ENCODE peak calls at places on chromosome 17, in eight cellular contexts. One of them, this sample, is unnamed.

GRCh38 chr17:2158011-2158410 is 103.1 kb downstream of the HIC1 start:
- DNase-seq in BE2C: no peak
- DNase-seq in OCI-LY7: no peak
- DNase-seq in thoracic aorta: no peak
- DNase-seq in left ventricle myocardium inferior: no peak
- DNase-seq in body of pancreas: no peak
- DNase-seq in AG09309: peak; percentile 84
- DNase-seq in epithelial cell of esophagus: peak; percentile 92
- DNase-seq in this sample: no peak

GRCh38 chr17:7315570-7316243 is 547 bp upstream of the GPS2 start:
- DNase-seq in BE2C: no peak
- DNase-seq in OCI-LY7: no peak
- DNase-seq in thoracic aorta: no peak
- DNase-seq in left ventricle myocardium inferior: no peak
- DNase-seq in body of pancreas: peak; percentile 52
- DNase-seq in AG09309: no peak
- DNase-seq in epithelial cell of esophagus: no peak
- DNase-seq in this sample: no peak

GRCh38 chr17:3557768-3558583 is at the start of gene TRPV3:
- DNase-seq in BE2C: peak; percentile 35
- DNase-seq in OCI-LY7: no peak
- DNase-seq in thoracic aorta: no peak
- DNase-seq in left ventricle myocardium inferior: no peak
- DNase-seq in body of pancreas: peak; percentile 47
- DNase-seq in AG09309: no peak
- DNase-seq in epithelial cell of esophagus: peak; percentile 97
- DNase-seq in this sample: no peak

GRCh38 chr17:10618202-10618635 is 38.9 kb downstream of the MYH3 start:
- DNase-seq in BE2C: peak; percentile 46
- DNase-seq in OCI-LY7: peak; percentile 80
- DNase-seq in thoracic aorta: no peak
- DNase-seq in left ventricle myocardium inferior: peak; percentile 39
- DNase-seq in body of pancreas: peak; percentile 60
- DNase-seq in AG09309: peak; percentile 35
- DNase-seq in epithelial cell of esophagus: peak; percentile 74
- DNase-seq in this sample: peak; percentile 39

GRCh38 chr17:948284-948852 is 31.2 kb downstream of the NXN start:
- DNase-seq in BE2C: no peak
- DNase-seq in OCI-LY7: no peak
- DNase-seq in thoracic aorta: no peak
- DNase-seq in left ventricle myocardium inferior: no peak
- DNase-seq in body of pancreas: no peak
- DNase-seq in AG09309: no peak
- DNase-seq in epithelial cell of esophagus: no peak
- DNase-seq in this sample: no peak

GRCh38 chr17:682150-682549 is 32.5 kb downstream of the VPS53 start:
- DNase-seq in BE2C: no peak
- DNase-seq in OCI-LY7: no peak
- DNase-seq in thoracic aorta: no peak
- DNase-seq in left ventricle myocardium inferior: no peak
- DNase-seq in body of pancreas: no peak
- DNase-seq in AG09309: no peak
- DNase-seq in epithelial cell of esophagus: no peak
- DNase-seq in this sample: no peak

GRCh38 chr17:14301761-14302401 is 1.0 kb downstream of the HS3ST3B1 start:
- DNase-seq in BE2C: no peak
- DNase-seq in OCI-LY7: peak; percentile 26
- DNase-seq in thoracic aorta: no peak
- DNase-seq in left ventricle myocardium inferior: peak; percentile 33
- DNase-seq in body of pancreas: peak; percentile 31
- DNase-seq in AG09309: no peak
- DNase-seq in epithelial cell of esophagus: peak; percentile 37
- DNase-seq in this sample: no peak

GRCh38 chr17:27049104-27049784 is 244.7 kb upstream of the WSB1 start:
- DNase-seq in BE2C: no peak
- DNase-seq in OCI-LY7: no peak
- DNase-seq in thoracic aorta: no peak
- DNase-seq in left ventricle myocardium inferior: no peak
- DNase-seq in body of pancreas: no peak
- DNase-seq in AG09309: no peak
- DNase-seq in epithelial cell of esophagus: peak; percentile 23
- DNase-seq in this sample: no peak

GRCh38 chr17:55722742-55723487 is at the start of gene TMEM100:
- DNase-seq in BE2C: peak; percentile 51
- DNase-seq in OCI-LY7: no peak
- DNase-seq in thoracic aorta: no peak
- DNase-seq in left ventricle myocardium inferior: no peak
- DNase-seq in body of pancreas: no peak
- DNase-seq in AG09309: peak; percentile 63
- DNase-seq in epithelial cell of esophagus: no peak
- DNase-seq in this sample: no peak

GRCh38 chr17:47715669-47716325 is 17.2 kb upstream of the TBX21 start:
- DNase-seq in BE2C: no peak
- DNase-seq in OCI-LY7: no peak
- DNase-seq in thoracic aorta: no peak
- DNase-seq in left ventricle myocardium inferior: no peak
- DNase-seq in body of pancreas: no peak
- DNase-seq in AG09309: no peak
- DNase-seq in epithelial cell of esophagus: no peak
- DNase-seq in this sample: no peak

GRCh38 chr17:80267391-80267790 is 6.7 kb downstream of the RNF213 start:
- DNase-seq in BE2C: no peak
- DNase-seq in OCI-LY7: no peak
- DNase-seq in thoracic aorta: no peak
- DNase-seq in left ventricle myocardium inferior: no peak
- DNase-seq in body of pancreas: no peak
- DNase-seq in AG09309: no peak
- DNase-seq in epithelial cell of esophagus: no peak
- DNase-seq in this sample: no peak

GRCh38 chr17:80264793-80265075 is 4.1 kb downstream of the RNF213 start:
- DNase-seq in BE2C: no peak
- DNase-seq in OCI-LY7: no peak
- DNase-seq in thoracic aorta: no peak
- DNase-seq in left ventricle myocardium inferior: no peak
- DNase-seq in body of pancreas: no peak
- DNase-seq in AG09309: no peak
- DNase-seq in epithelial cell of esophagus: no peak
- DNase-seq in this sample: no peak

GRCh38 chr17:80263253-80264047 is 2.8 kb downstream of the RNF213 start:
- DNase-seq in BE2C: peak; percentile 91
- DNase-seq in OCI-LY7: peak; percentile 97
- DNase-seq in thoracic aorta: peak; percentile 65
- DNase-seq in left ventricle myocardium inferior: peak; percentile 75
- DNase-seq in body of pancreas: peak; percentile 79
- DNase-seq in AG09309: peak; percentile 42
- DNase-seq in epithelial cell of esophagus: peak; percentile 55
- DNase-seq in this sample: no peak

GRCh38 chr17:80264048-80264792 is 3.6 kb downstream of the RNF213 start:
- DNase-seq in BE2C: no peak
- DNase-seq in OCI-LY7: peak; percentile 36
- DNase-seq in thoracic aorta: no peak
- DNase-seq in left ventricle myocardium inferior: no peak
- DNase-seq in body of pancreas: no peak
- DNase-seq in AG09309: no peak
- DNase-seq in epithelial cell of esophagus: no peak
- DNase-seq in this sample: no peak

DNA sequence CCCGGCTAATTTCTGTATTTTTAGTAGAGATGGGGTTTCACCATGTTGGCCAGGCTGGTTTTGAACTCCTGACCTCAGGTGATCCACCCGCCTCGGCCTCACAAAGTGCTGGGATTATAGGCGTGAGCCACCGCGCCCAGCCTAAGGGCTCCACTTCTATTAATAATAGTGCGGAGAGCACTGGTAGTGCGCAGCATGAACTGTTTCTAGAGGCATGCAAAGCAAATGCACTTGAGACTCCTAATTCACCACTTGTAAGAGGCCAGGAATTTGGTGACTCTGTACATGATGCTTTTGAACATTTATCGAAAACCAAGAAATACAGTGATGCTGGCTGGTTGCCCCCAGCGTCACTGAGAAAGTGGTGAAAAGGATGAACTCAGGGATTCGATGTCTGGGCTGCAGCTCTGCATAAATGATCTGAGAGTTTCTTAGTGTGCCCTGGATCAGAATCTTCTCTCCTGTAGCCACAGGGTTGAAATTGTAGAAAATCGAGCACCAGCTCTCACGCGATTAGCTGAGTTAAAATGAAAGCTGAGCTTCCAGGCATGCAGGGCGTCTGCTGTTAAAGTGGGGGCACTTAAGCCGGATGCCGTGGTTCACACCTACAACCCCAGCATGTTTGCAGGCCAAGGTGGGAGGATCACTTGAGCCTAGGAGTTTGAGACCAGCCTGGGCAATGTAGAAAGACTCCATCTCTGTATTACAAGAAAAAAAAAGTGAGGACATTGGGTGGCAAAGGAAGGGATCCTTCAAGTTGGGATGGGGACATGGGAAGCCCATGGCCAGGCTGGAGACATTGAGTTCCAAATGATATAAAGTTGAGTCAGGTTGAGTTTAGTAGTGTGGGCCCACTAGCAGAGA is 4.8 kb downstream of the RNF213 start:
- DNase-seq in BE2C: no peak
- DNase-seq in OCI-LY7: no peak
- DNase-seq in thoracic aorta: no peak
- DNase-seq in left ventricle myocardium inferior: no peak
- DNase-seq in body of pancreas: no peak
- DNase-seq in AG09309: no peak
- DNase-seq in epithelial cell of esophagus: no peak
- DNase-seq in this sample: no peak
- H3K4me3 ChIP-seq in BE2C: no peak overlapping the region
- H3K4me3 ChIP-seq in OCI-LY7: no peak overlapping the region
- H3K4me3 ChIP-seq in thoracic aorta: no peak overlapping the region
- H3K4me3 ChIP-seq in left ventricle myocardium inferior: no peak overlapping the region
- H3K4me3 ChIP-seq in body of pancreas: no peak overlapping the region
- H3K4me3 ChIP-seq in AG09309: no peak overlapping the region
- H3K4me3 ChIP-seq in epithelial cell of esophagus: no peak overlapping the region
- H3K4me3 ChIP-seq in this sample: no peak overlapping the region

GRCh38 chr17:51585514-51586104 is 325.3 kb downstream of the UTP18 start:
- DNase-seq in BE2C: peak; percentile 43
- DNase-seq in OCI-LY7: no peak
- DNase-seq in thoracic aorta: no peak
- DNase-seq in left ventricle myocardium inferior: no peak
- DNase-seq in body of pancreas: peak; percentile 11
- DNase-seq in AG09309: no peak
- DNase-seq in epithelial cell of esophagus: peak; percentile 2
- DNase-seq in this sample: peak; percentile 18
- TF ChIP-seq CTCF in BE2C: peak; percentile 81
- TF ChIP-seq CTCF in OCI-LY7: no peak
- TF ChIP-seq CTCF in thoracic aorta: no peak
- TF ChIP-seq CTCF in left ventricle myocardium inferior: peak; percentile 64
- TF ChIP-seq CTCF in body of pancreas: no peak
- TF ChIP-seq CTCF in AG09309: no peak
- TF ChIP-seq CTCF in epithelial cell of esophagus: peak; percentile 31
- TF ChIP-seq CTCF in this sample: peak; percentile 93

GRCh38 chr17:28717578-28718316 is at the start of gene RAB34:
- DNase-seq in BE2C: no peak
- DNase-seq in OCI-LY7: no peak
- DNase-seq in thoracic aorta: peak; percentile 47
- DNase-seq in left ventricle myocardium inferior: peak; percentile 72
- DNase-seq in body of pancreas: no peak
- DNase-seq in AG09309: peak; percentile 52
- DNase-seq in epithelial cell of esophagus: peak; percentile 76
- DNase-seq in this sample: no peak

GRCh38 chr17:28718317-28718672 is 627 bp upstream of the RAB34 start:
- DNase-seq in BE2C: no peak
- DNase-seq in OCI-LY7: no peak
- DNase-seq in thoracic aorta: no peak
- DNase-seq in left ventricle myocardium inferior: no peak
- DNase-seq in body of pancreas: no peak
- DNase-seq in AG09309: no peak
- DNase-seq in epithelial cell of esophagus: no peak
- DNase-seq in this sample: no peak

GRCh38 chr17:28722413-28723158 is 2.8 kb downstream of the RPL23A start:
- DNase-seq in BE2C: no peak
- DNase-seq in OCI-LY7: no peak
- DNase-seq in thoracic aorta: no peak
- DNase-seq in left ventricle myocardium inferior: no peak
- DNase-seq in body of pancreas: no peak
- DNase-seq in AG09309: no peak
- DNase-seq in epithelial cell of esophagus: no peak
- DNase-seq in this sample: no peak

GRCh38 chr17:28718990-28719433 is 773 bp upstream of the RPL23A start:
- DNase-seq in BE2C: no peak
- DNase-seq in OCI-LY7: no peak
- DNase-seq in thoracic aorta: no peak
- DNase-seq in left ventricle myocardium inferior: no peak
- DNase-seq in body of pancreas: no peak
- DNase-seq in AG09309: no peak
- DNase-seq in epithelial cell of esophagus: no peak
- DNase-seq in this sample: no peak

DNA sequence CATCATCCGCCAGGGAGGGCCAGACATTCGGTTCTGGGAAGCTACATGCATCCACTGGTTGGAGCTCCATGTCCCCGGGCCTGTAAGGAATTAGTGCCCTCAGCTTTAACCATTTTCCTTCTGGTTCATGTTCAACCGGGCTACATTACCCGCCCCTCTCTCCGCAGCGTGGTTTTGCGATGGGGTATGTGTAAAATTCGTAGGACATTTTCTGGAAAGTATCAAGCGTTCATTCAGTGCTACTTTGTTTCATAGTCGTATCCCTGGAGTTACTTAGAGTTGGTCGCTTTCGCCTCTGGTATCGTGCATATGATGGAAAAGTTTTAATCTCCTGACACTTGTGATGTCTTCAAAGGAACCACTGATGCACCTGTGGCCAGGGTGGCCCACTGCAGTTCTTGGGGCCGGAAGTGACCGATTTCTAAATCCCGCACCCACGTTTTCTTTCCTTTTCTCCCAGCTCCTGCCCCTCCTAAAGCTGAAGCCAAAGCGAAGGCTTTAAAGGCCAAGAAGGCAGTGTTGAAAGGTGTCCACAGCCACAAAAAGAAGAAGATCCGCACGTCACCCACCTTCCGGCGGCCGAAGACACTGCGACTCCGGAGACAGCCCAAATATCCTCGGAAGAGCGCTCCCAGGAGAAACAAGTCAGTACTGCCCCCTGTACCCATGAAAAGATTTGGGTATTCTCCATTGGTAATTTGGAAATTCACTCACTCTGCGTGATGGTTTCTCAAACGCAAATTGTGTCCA is 637 bp downstream of the RPL23A start:
- DNase-seq in BE2C: no peak
- DNase-seq in OCI-LY7: peak; percentile 62
- DNase-seq in thoracic aorta: no peak
- DNase-seq in left ventricle myocardium inferior: no peak
- DNase-seq in body of pancreas: no peak
- DNase-seq in AG09309: no peak
- DNase-seq in epithelial cell of esophagus: no peak
- DNase-seq in this sample: no peak
- H3K4me3 ChIP-seq in BE2C: peak overlapping the region; percentile 93
- H3K4me3 ChIP-seq in OCI-LY7: peak overlapping the region; percentile 88
- H3K4me3 ChIP-seq in thoracic aorta: peak overlapping the region; percentile 80
- H3K4me3 ChIP-seq in left ventricle myocardium inferior: peak overlapping the region; percentile 82
- H3K4me3 ChIP-seq in body of pancreas: peak overlapping the region; percentile 98
- H3K4me3 ChIP-seq in AG09309: peak overlapping the region; percentile 84
- H3K4me3 ChIP-seq in epithelial cell of esophagus: peak overlapping the region; percentile 99
- H3K4me3 ChIP-seq in this sample: peak overlapping the region; percentile 100

DNA sequence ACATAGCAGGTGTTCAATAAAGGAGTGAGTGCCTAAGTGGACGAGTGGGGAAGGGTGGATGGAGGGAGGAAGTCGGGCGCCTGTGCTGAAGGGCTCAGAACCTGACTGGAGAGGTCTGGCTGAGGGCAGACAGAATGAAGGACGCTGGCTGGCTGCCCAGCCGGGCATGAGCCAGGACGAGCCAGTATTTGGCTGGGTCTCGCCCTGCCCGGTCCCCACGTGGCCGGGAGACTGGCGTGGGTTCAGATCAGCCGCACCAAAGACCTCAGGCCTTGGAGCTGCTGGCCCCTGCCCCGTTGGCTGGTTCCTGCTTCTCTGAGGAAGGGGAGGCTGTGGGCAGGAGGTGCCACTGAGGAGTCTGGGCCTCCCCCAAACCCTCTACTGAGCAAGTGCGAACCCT is 79.8 kb downstream of the ENGASE start:
- DNase-seq in BE2C: no peak
- DNase-seq in OCI-LY7: no peak
- DNase-seq in thoracic aorta: no peak
- DNase-seq in left ventricle myocardium inferior: peak; percentile 82
- DNase-seq in body of pancreas: peak; percentile 47
- DNase-seq in AG09309: no peak
- DNase-seq in epithelial cell of esophagus: no peak
- DNase-seq in this sample: no peak
- TF ChIP-seq CTCF in BE2C: no peak
- TF ChIP-seq CTCF in OCI-LY7: no peak
- TF ChIP-seq CTCF in thoracic aorta: no peak
- TF ChIP-seq CTCF in left ventricle myocardium inferior: no peak
- TF ChIP-seq CTCF in body of pancreas: no peak
- TF ChIP-seq CTCF in AG09309: no peak
- TF ChIP-seq CTCF in epithelial cell of esophagus: no peak
- TF ChIP-seq CTCF in this sample: no peak

This sample was measured in LNCaP clone FGC.